ENCODE peak calls at places on chromosomes 16 and 17, in six cellular contexts. One of them, this sample, is unnamed.
A peak's percentile ranks its signal among the peaks of the same experiment; 100 is the strongest.

GRCh38 chr16:77043076-77043475 is 147.9 kb upstream of the MON1B start:
- DNase-seq in suprapubic skin: no peak
- DNase-seq in A549: peak; percentile 14
- DNase-seq in ovary: no peak
- DNase-seq in tibial nerve: no peak
- DNase-seq in upper lobe of left lung: no peak
- DNase-seq in this sample: no peak

GRCh38 chr17:17906418-17907215 is 65.6 kb downstream of the TOM1L2 start:
- DNase-seq in suprapubic skin: no peak
- DNase-seq in A549: no peak
- DNase-seq in ovary: no peak
- DNase-seq in tibial nerve: no peak
- DNase-seq in upper lobe of left lung: no peak
- DNase-seq in this sample: no peak

GRCh38 chr16:11023640-11024039 is 79.3 kb downstream of the CLEC16A start:
- DNase-seq in suprapubic skin: no peak
- DNase-seq in A549: no peak
- DNase-seq in ovary: no peak
- DNase-seq in tibial nerve: no peak
- DNase-seq in upper lobe of left lung: no peak
- DNase-seq in this sample: no peak

GRCh38 chr16:2586241-2586640 is 48.4 kb downstream of the PDPK1 start:
- DNase-seq in suprapubic skin: no peak
- DNase-seq in A549: no peak
- DNase-seq in ovary: no peak
- DNase-seq in tibial nerve: no peak
- DNase-seq in upper lobe of left lung: peak; percentile 64
- DNase-seq in this sample: no peak

GRCh38 chr16:55489956-55490265 is 10.9 kb downstream of the MMP2 start:
- DNase-seq in suprapubic skin: no peak
- DNase-seq in A549: no peak
- DNase-seq in ovary: no peak
- DNase-seq in tibial nerve: no peak
- DNase-seq in upper lobe of left lung: no peak
- DNase-seq in this sample: no peak

GRCh38 chr17:49739662-49740271 is 24.2 kb downstream of the FAM117A start:
- DNase-seq in suprapubic skin: peak; percentile 88
- DNase-seq in A549: no peak
- DNase-seq in ovary: peak; percentile 81
- DNase-seq in tibial nerve: peak; percentile 83
- DNase-seq in upper lobe of left lung: peak; percentile 52
- DNase-seq in this sample: peak; percentile 94

GRCh38 chr17:60170835-60171752 is 21.3 kb downstream of the CA4 start:
- DNase-seq in suprapubic skin: no peak
- DNase-seq in A549: no peak
- DNase-seq in ovary: no peak
- DNase-seq in tibial nerve: no peak
- DNase-seq in upper lobe of left lung: no peak
- DNase-seq in this sample: no peak

GRCh38 chr17:37079735-37080134 is 131.0 kb downstream of the AATF start:
- DNase-seq in suprapubic skin: no peak
- DNase-seq in A549: no peak
- DNase-seq in ovary: no peak
- DNase-seq in tibial nerve: no peak
- DNase-seq in upper lobe of left lung: no peak
- DNase-seq in this sample: no peak

GRCh38 chr16:10536814-10537389 is 43.5 kb downstream of the EMP2 start:
- DNase-seq in suprapubic skin: no peak
- DNase-seq in A549: no peak
- DNase-seq in ovary: no peak
- DNase-seq in tibial nerve: no peak
- DNase-seq in upper lobe of left lung: no peak
- DNase-seq in this sample: no peak

GRCh38 chr16:84550096-84550495 is 45.6 kb upstream of the MEAK7 start:
- DNase-seq in suprapubic skin: no peak
- DNase-seq in A549: no peak
- DNase-seq in ovary: no peak
- DNase-seq in tibial nerve: no peak
- DNase-seq in upper lobe of left lung: no peak
- DNase-seq in this sample: no peak

GRCh38 chr17:67772679-67773078 is 52.6 kb upstream of the BPTF start:
- DNase-seq in suprapubic skin: no peak
- DNase-seq in A549: no peak
- DNase-seq in ovary: no peak
- DNase-seq in tibial nerve: no peak
- DNase-seq in upper lobe of left lung: no peak
- DNase-seq in this sample: no peak

GRCh38 chr16:30079480-30079879 is 3.7 kb downstream of the PPP4C start:
- DNase-seq in suprapubic skin: no peak
- DNase-seq in A549: no peak
- DNase-seq in ovary: no peak
- DNase-seq in tibial nerve: no peak
- DNase-seq in upper lobe of left lung: no peak
- DNase-seq in this sample: no peak

GRCh38 chr16:73713301-73713700 is 583.3 kb upstream of the PSMD7 start:
- DNase-seq in suprapubic skin: no peak
- DNase-seq in A549: no peak
- DNase-seq in ovary: no peak
- DNase-seq in tibial nerve: no peak
- DNase-seq in upper lobe of left lung: no peak
- DNase-seq in this sample: peak; percentile 50

GRCh38 chr17:10754109-10754508 is 24.3 kb upstream of the TMEM220 start:
- DNase-seq in suprapubic skin: no peak
- DNase-seq in A549: peak; percentile 72
- DNase-seq in ovary: peak; percentile 20
- DNase-seq in tibial nerve: no peak
- DNase-seq in upper lobe of left lung: no peak
- DNase-seq in this sample: no peak

GRCh38 chr16:87947356-87948118 is 3.7 kb upstream of the BANP start:
- DNase-seq in suprapubic skin: no peak
- DNase-seq in A549: no peak
- DNase-seq in ovary: no peak
- DNase-seq in tibial nerve: no peak
- DNase-seq in upper lobe of left lung: no peak
- DNase-seq in this sample: no peak
- TF ChIP-seq EP300 in suprapubic skin: no peak
- TF ChIP-seq EP300 in A549: no peak
- TF ChIP-seq EP300 in ovary: no peak
- TF ChIP-seq EP300 in tibial nerve: no peak
- TF ChIP-seq EP300 in upper lobe of left lung: no peak
- TF ChIP-seq EP300 in this sample: no peak

GRCh38 chr16:25656639-25657038 is 35.1 kb upstream of the HS3ST4 start:
- DNase-seq in suprapubic skin: no peak
- DNase-seq in A549: no peak
- DNase-seq in ovary: no peak
- DNase-seq in tibial nerve: no peak
- DNase-seq in upper lobe of left lung: no peak
- DNase-seq in this sample: no peak
- TF ChIP-seq EP300 in suprapubic skin: no peak
- TF ChIP-seq EP300 in A549: no peak
- TF ChIP-seq EP300 in ovary: no peak
- TF ChIP-seq EP300 in tibial nerve: no peak
- TF ChIP-seq EP300 in upper lobe of left lung: no peak
- TF ChIP-seq EP300 in this sample: no peak

DNA sequence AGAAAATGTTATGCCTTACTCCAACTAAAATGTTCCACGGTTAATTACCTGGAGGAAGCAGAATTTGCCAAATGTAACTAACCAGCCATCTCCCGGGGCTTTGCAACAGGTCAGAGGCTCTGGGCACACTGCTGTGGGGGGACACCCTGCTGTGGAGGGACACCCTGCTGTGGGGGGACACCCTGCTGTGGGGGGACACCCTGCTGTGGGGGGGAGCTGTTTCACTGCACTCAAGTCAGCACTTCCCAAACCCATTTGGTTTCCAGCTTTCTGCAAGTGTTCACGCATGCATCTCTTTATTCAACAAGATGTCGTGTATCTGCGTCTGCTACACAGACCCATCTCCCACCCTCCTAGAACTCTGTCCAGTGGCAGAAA is 239.5 kb downstream of the C16orf95 start:
- DNase-seq in suprapubic skin: no peak
- DNase-seq in A549: no peak
- DNase-seq in ovary: no peak
- DNase-seq in tibial nerve: no peak
- DNase-seq in upper lobe of left lung: no peak
- DNase-seq in this sample: no peak
- TF ChIP-seq EP300 in suprapubic skin: no peak
- TF ChIP-seq EP300 in A549: no peak
- TF ChIP-seq EP300 in ovary: no peak
- TF ChIP-seq EP300 in tibial nerve: no peak
- TF ChIP-seq EP300 in upper lobe of left lung: no peak
- TF ChIP-seq EP300 in this sample: no peak

DNA sequence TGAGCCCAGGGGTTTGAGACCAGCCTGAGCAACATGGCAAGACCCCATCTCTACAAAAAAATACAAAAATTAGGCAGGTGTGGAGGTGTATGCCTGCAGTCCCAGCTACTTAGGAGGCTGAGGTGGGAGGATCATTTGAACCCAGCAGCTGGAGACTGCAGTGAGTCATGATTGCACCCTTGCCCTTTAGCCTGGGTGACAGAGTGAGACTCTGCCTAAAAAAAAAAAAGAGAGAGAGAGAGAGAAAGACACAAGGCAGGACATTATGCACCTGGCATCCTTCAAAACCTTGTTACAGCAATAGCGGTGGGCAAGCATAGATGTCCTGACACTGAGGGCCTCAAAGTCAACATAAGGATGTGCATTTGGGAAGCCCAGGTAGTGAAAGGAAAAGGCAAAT is 19.9 kb upstream of the SIAH1 start:
- DNase-seq in suprapubic skin: no peak
- DNase-seq in A549: no peak
- DNase-seq in ovary: no peak
- DNase-seq in tibial nerve: no peak
- DNase-seq in upper lobe of left lung: no peak
- DNase-seq in this sample: no peak
- TF ChIP-seq EP300 in suprapubic skin: no peak
- TF ChIP-seq EP300 in A549: no peak
- TF ChIP-seq EP300 in ovary: no peak
- TF ChIP-seq EP300 in tibial nerve: no peak
- TF ChIP-seq EP300 in upper lobe of left lung: no peak
- TF ChIP-seq EP300 in this sample: no peak

GRCh38 chr16:88923926-88924833 is 52.8 kb downstream of the CBFA2T3 start:
- DNase-seq in suprapubic skin: no peak
- DNase-seq in A549: no peak
- DNase-seq in ovary: no peak
- DNase-seq in tibial nerve: no peak
- DNase-seq in upper lobe of left lung: peak; percentile 79
- DNase-seq in this sample: no peak
- TF ChIP-seq EP300 in suprapubic skin: no peak
- TF ChIP-seq EP300 in A549: no peak
- TF ChIP-seq EP300 in ovary: no peak
- TF ChIP-seq EP300 in tibial nerve: no peak
- TF ChIP-seq EP300 in upper lobe of left lung: no peak
- TF ChIP-seq EP300 in this sample: no peak